ENCODE peak calls at places on chromosomes 6 and 20, in six cellular contexts. K is AG04450, X is cardiac fibroblast, M is pancreas, F is globus pallidus, Q is posterior vena cava. S is an unnamed sample.

GRCh38 chr20:58623579-58624473 is 27.3 kb upstream of the STX16 start:
- DNase-seq in F (no peak), X (peak; percentile 89), M (no peak), K (peak; percentile 85), Q (peak; percentile 94), S (peak; percentile 98)

GRCh38 chr6:56730663-56731529 is 88.2 kb upstream of the DST start:
- DNase-seq in F (no peak), M (no peak), Q (no peak), K (no peak), X (peak; percentile 60), S (no peak)

GRCh38 chr20:34165246-34165645 is 53.2 kb upstream of the EIF2S2 start:
- DNase-seq in M (no peak), F (no peak), K (no peak), X (no peak), Q (no peak), S (no peak)

GRCh38 chr6:166106076-166106686 is 61.5 kb downstream of the TBXT start:
- DNase-seq in M (peak; percentile 52), K (peak; percentile 48), X (peak; percentile 77), Q (no peak), F (peak; percentile 51), S (no peak)

GRCh38 chr6:164099535-164099982 is 685.0 kb downstream of the QKI start:
- DNase-seq in F (peak; percentile 49), K (no peak), Q (no peak), X (no peak), M (no peak), S (no peak)

GRCh38 chr6:54267798-54268197 is 40.4 kb upstream of the TINAG start:
- DNase-seq in K (no peak), X (peak; percentile 76), F (no peak), M (peak; percentile 2), Q (no peak), S (no peak)

GRCh38 chr6:9710574-9710973 is 704.3 kb downstream of the TFAP2A start:
- DNase-seq in K (no peak), F (no peak), M (no peak), Q (no peak), X (no peak), S (no peak)

GRCh38 chr6:17633465-17634188 is 33.5 kb downstream of the FAM8A1 start:
- DNase-seq in Q (no peak), K (no peak), F (no peak), M (no peak), X (no peak), S (no peak)

GRCh38 chr6:82408952-82409421 is 45.4 kb downstream of the TPBG start:
- DNase-seq in K (no peak), M (no peak), Q (no peak), F (no peak), X (peak; percentile 37), S (no peak)

GRCh38 chr20:20261159-20261558 is 106.7 kb upstream of the INSM1 start:
- DNase-seq in M (no peak), X (no peak), Q (no peak), K (no peak), F (no peak), S (no peak)

GRCh38 chr6:140956567-140957306 is 1176.0 kb upstream of the GJE1 start:
- DNase-seq in F (peak; percentile 20), X (peak; percentile 27), M (no peak), K (no peak), Q (no peak), S (no peak)

GRCh38 chr20:18805881-18806280 is 7.7 kb upstream of the SCP2D1 start:
- DNase-seq in M (no peak), F (no peak), X (no peak), K (no peak), Q (no peak), S (no peak)

GRCh38 chr6:7540595-7540994 is 876 bp upstream of the DSP start:
- DNase-seq in X (peak; percentile 5), F (no peak), M (no peak), K (no peak), Q (no peak), S (no peak)

GRCh38 chr6:117025310-117025709 is 148.3 kb downstream of the RFX6 start:
- DNase-seq in F (no peak), M (no peak), K (no peak), Q (no peak), X (no peak), S (no peak)

GRCh38 chr6:158213925-158214674 is 46.0 kb downstream of the GTF2H5 start:
- DNase-seq in M (peak; percentile 38), X (peak; percentile 90), K (peak; percentile 53), F (peak; percentile 79), Q (peak; percentile 86), S (no peak)

GRCh38 chr20:4519530-4519929 is 202.2 kb upstream of the PRND start:
- DNase-seq in X (no peak), Q (no peak), F (no peak), M (no peak), K (no peak), S (no peak)

GRCh38 chr6:106739387-106739786 is 110.0 kb downstream of the QRSL1 start:
- DNase-seq in F (peak; percentile 38), M (peak; percentile 93), K (no peak), X (no peak), Q (no peak), S (no peak)

GRCh38 chr6:150659046-150659763 is 59.5 kb downstream of the PLEKHG1 start:
- DNase-seq in X (no peak), Q (no peak), M (no peak), F (no peak), K (no peak), S (no peak)

GRCh38 chr20:23880426-23880825 is 878 bp upstream of the CST5 start:
- DNase-seq in X (no peak), M (no peak), Q (no peak), F (no peak), K (no peak), S (no peak)

GRCh38 chr6:4258733-4259132 is 123.4 kb upstream of the ECI2 start:
- DNase-seq in F (no peak), Q (no peak), K (no peak), M (no peak), X (no peak), S (no peak)

GRCh38 chr20:3262566-3262965 is 23.6 kb upstream of the SLC4A11 start:
- DNase-seq in M (no peak), F (no peak), X (no peak), K (no peak), Q (no peak), S (no peak)

GRCh38 chr6:7448232-7448631 is 58.6 kb downstream of the RIOK1 start:
- DNase-seq in M (no peak), X (no peak), K (no peak), Q (no peak), F (no peak), S (no peak)

GRCh38 chr6:106223300-106223930 is 102.1 kb downstream of the ATG5 start:
- DNase-seq in X (peak; percentile 84), F (peak; percentile 53), Q (no peak), K (peak; percentile 54), M (peak; percentile 26), S (no peak)

GRCh38 chr6:30727920-30728605 is 7.9 kb downstream of the TUBB start:
- DNase-seq in F (no peak), X (peak; percentile 72), M (no peak), K (no peak), Q (peak; percentile 71), S (no peak)

S was measured in chondrocyte.